ENCODE peak calls at places on chromosomes 16 and 17, in seven cellular contexts. One of them, this sample, is unnamed.

GRCh38 chr17:48068491-48068961 is 20.4 kb downstream of the NFE2L1 start:
- DNase-seq in T-helper 1 cell: no peak
- DNase-seq in smooth muscle cell of the brain vasculature: no peak
- DNase-seq in NCI-H1694: no peak
- DNase-seq in HFFc6: peak
- DNase-seq in nephron progenitor cell: no peak
- DNase-seq in central memory CD4-positive, alpha-beta T cell: no peak
- DNase-seq in this sample: no peak

GRCh38 chr16:57623251-57624043 is 5.0 kb upstream of the ADGRG1 start:
- DNase-seq in nephron progenitor cell: no peak
- DNase-seq in T-helper 1 cell: no peak
- DNase-seq in NCI-H1694: no peak
- DNase-seq in HFFc6: no peak
- DNase-seq in smooth muscle cell of the brain vasculature: no peak
- DNase-seq in central memory CD4-positive, alpha-beta T cell: no peak
- DNase-seq in this sample: peak

GRCh38 chr16:57870753-57871454 is 68.6 kb upstream of the KIFC3 start:
- DNase-seq in T-helper 1 cell: no peak
- DNase-seq in NCI-H1694: no peak
- DNase-seq in smooth muscle cell of the brain vasculature: no peak
- DNase-seq in central memory CD4-positive, alpha-beta T cell: no peak
- DNase-seq in nephron progenitor cell: no peak
- DNase-seq in HFFc6: no peak
- DNase-seq in this sample: no peak

GRCh38 chr16:27366687-27367462 is 35.1 kb upstream of the IL21R start:
- DNase-seq in HFFc6: no peak
- DNase-seq in NCI-H1694: no peak
- DNase-seq in T-helper 1 cell: no peak
- DNase-seq in smooth muscle cell of the brain vasculature: no peak
- DNase-seq in central memory CD4-positive, alpha-beta T cell: no peak
- DNase-seq in nephron progenitor cell: no peak
- DNase-seq in this sample: no peak

GRCh38 chr16:78297066-78297666 is 197.7 kb downstream of the WWOX start:
- DNase-seq in nephron progenitor cell: peak
- DNase-seq in NCI-H1694: no peak
- DNase-seq in smooth muscle cell of the brain vasculature: peak
- DNase-seq in T-helper 1 cell: no peak
- DNase-seq in central memory CD4-positive, alpha-beta T cell: no peak
- DNase-seq in HFFc6: no peak
- DNase-seq in this sample: no peak

GRCh38 chr16:56749806-56750491 is 20.0 kb downstream of the NUP93 start:
- DNase-seq in nephron progenitor cell: no peak
- DNase-seq in T-helper 1 cell: no peak
- DNase-seq in central memory CD4-positive, alpha-beta T cell: no peak
- DNase-seq in NCI-H1694: no peak
- DNase-seq in smooth muscle cell of the brain vasculature: no peak
- DNase-seq in HFFc6: no peak
- DNase-seq in this sample: no peak

GRCh38 chr17:78716814-78717393 is 65.2 kb downstream of the CYTH1 start:
- DNase-seq in T-helper 1 cell: peak
- DNase-seq in nephron progenitor cell: no peak
- DNase-seq in HFFc6: peak
- DNase-seq in central memory CD4-positive, alpha-beta T cell: no peak
- DNase-seq in smooth muscle cell of the brain vasculature: no peak
- DNase-seq in NCI-H1694: peak
- DNase-seq in this sample: peak

GRCh38 chr16:73047536-73048291 is at the start of gene ZFHX3:
- DNase-seq in T-helper 1 cell: no peak
- DNase-seq in HFFc6: peak
- DNase-seq in smooth muscle cell of the brain vasculature: no peak
- DNase-seq in NCI-H1694: no peak
- DNase-seq in central memory CD4-positive, alpha-beta T cell: peak
- DNase-seq in nephron progenitor cell: peak
- DNase-seq in this sample: peak

GRCh38 chr17:35345926-35346771 is 27.3 kb downstream of the SLFN11 start:
- DNase-seq in central memory CD4-positive, alpha-beta T cell: no peak
- DNase-seq in nephron progenitor cell: peak
- DNase-seq in NCI-H1694: no peak
- DNase-seq in T-helper 1 cell: peak
- DNase-seq in smooth muscle cell of the brain vasculature: no peak
- DNase-seq in HFFc6: peak
- DNase-seq in this sample: peak

This sample was measured in left ventricle myocardium superior.